ENCODE peak calls at places on chromosomes 16 and 17, in seven cellular contexts. One of them, this sample, is unnamed.

GRCh38 chr17:37842401-37842800 is 81.8 kb upstream of the TBC1D3K start:
- DNase-seq in aorta: no peak
- DNase-seq in HAP-1: no peak
- DNase-seq in effector memory CD4-positive, alpha-beta T cell: no peak
- DNase-seq in fibroblast of lung: no peak
- DNase-seq in astrocyte: no peak
- DNase-seq in keratinocyte: no peak
- DNase-seq in this sample: no peak

GRCh38 chr17:50688168-50688719 is 19.5 kb downstream of the ANKRD40 start:
- DNase-seq in aorta: peak; percentile 34
- DNase-seq in HAP-1: no peak
- DNase-seq in effector memory CD4-positive, alpha-beta T cell: no peak
- DNase-seq in fibroblast of lung: no peak
- DNase-seq in astrocyte: no peak
- DNase-seq in keratinocyte: no peak
- DNase-seq in this sample: no peak

GRCh38 chr17:4161560-4162221 is 18.7 kb downstream of the CYB5D2 start:
- DNase-seq in aorta: no peak
- DNase-seq in HAP-1: no peak
- DNase-seq in effector memory CD4-positive, alpha-beta T cell: no peak
- DNase-seq in fibroblast of lung: peak; percentile 34
- DNase-seq in astrocyte: no peak
- DNase-seq in keratinocyte: no peak
- DNase-seq in this sample: no peak

GRCh38 chr17:12118617-12119016 is 97.9 kb downstream of the MAP2K4 start:
- DNase-seq in aorta: no peak
- DNase-seq in HAP-1: no peak
- DNase-seq in effector memory CD4-positive, alpha-beta T cell: no peak
- DNase-seq in fibroblast of lung: no peak
- DNase-seq in astrocyte: no peak
- DNase-seq in keratinocyte: peak; percentile 4
- DNase-seq in this sample: no peak

GRCh38 chr17:36768355-36768754 is 167.0 kb downstream of the MRM1 start:
- DNase-seq in aorta: no peak
- DNase-seq in HAP-1: no peak
- DNase-seq in effector memory CD4-positive, alpha-beta T cell: no peak
- DNase-seq in fibroblast of lung: no peak
- DNase-seq in astrocyte: no peak
- DNase-seq in keratinocyte: no peak
- DNase-seq in this sample: no peak

GRCh38 chr17:5698959-5699358 is 114.7 kb upstream of the NLRP1 start:
- DNase-seq in aorta: no peak
- DNase-seq in HAP-1: no peak
- DNase-seq in effector memory CD4-positive, alpha-beta T cell: no peak
- DNase-seq in fibroblast of lung: no peak
- DNase-seq in astrocyte: no peak
- DNase-seq in keratinocyte: no peak
- DNase-seq in this sample: no peak

GRCh38 chr17:64496348-64496785 is 487 bp downstream of the POLG2 start:
- DNase-seq in aorta: no peak
- DNase-seq in HAP-1: peak; percentile 27
- DNase-seq in effector memory CD4-positive, alpha-beta T cell: no peak
- DNase-seq in fibroblast of lung: no peak
- DNase-seq in astrocyte: no peak
- DNase-seq in keratinocyte: no peak
- DNase-seq in this sample: no peak

GRCh38 chr16:47574091-47575054 is 113.2 kb downstream of the PHKB start:
- DNase-seq in aorta: no peak
- DNase-seq in HAP-1: no peak
- DNase-seq in effector memory CD4-positive, alpha-beta T cell: no peak
- DNase-seq in fibroblast of lung: peak; percentile 56
- DNase-seq in astrocyte: peak; percentile 77
- DNase-seq in keratinocyte: peak; percentile 44
- DNase-seq in this sample: no peak

GRCh38 chr17:29257756-29258155 is 11.1 kb downstream of the CRYBA1 start:
- DNase-seq in aorta: no peak
- DNase-seq in HAP-1: no peak
- DNase-seq in effector memory CD4-positive, alpha-beta T cell: no peak
- DNase-seq in fibroblast of lung: peak; percentile 79
- DNase-seq in astrocyte: no peak
- DNase-seq in keratinocyte: no peak
- DNase-seq in this sample: no peak

GRCh38 chr17:80802626-80803450 is 188.8 kb upstream of the CHMP6 start:
- DNase-seq in aorta: peak; percentile 12
- DNase-seq in HAP-1: no peak
- DNase-seq in effector memory CD4-positive, alpha-beta T cell: no peak
- DNase-seq in fibroblast of lung: no peak
- DNase-seq in astrocyte: no peak
- DNase-seq in keratinocyte: no peak
- DNase-seq in this sample: no peak

GRCh38 chr16:56915311-56916105 is 16.4 kb upstream of the HERPUD1 start:
- DNase-seq in aorta: no peak
- DNase-seq in HAP-1: no peak
- DNase-seq in effector memory CD4-positive, alpha-beta T cell: no peak
- DNase-seq in fibroblast of lung: peak; percentile 72
- DNase-seq in astrocyte: no peak
- DNase-seq in keratinocyte: no peak
- DNase-seq in this sample: no peak

GRCh38 chr17:76994237-76994637 is 126.0 kb downstream of the MGAT5B start:
- DNase-seq in aorta: no peak
- DNase-seq in HAP-1: peak; percentile 64
- DNase-seq in effector memory CD4-positive, alpha-beta T cell: no peak
- DNase-seq in fibroblast of lung: no peak
- DNase-seq in astrocyte: peak; percentile 14
- DNase-seq in keratinocyte: no peak
- DNase-seq in this sample: no peak

GRCh38 chr17:75869282-75870141 is 8.9 kb downstream of the TRIM47 start:
- DNase-seq in aorta: peak; percentile 81
- DNase-seq in HAP-1: no peak
- DNase-seq in effector memory CD4-positive, alpha-beta T cell: no peak
- DNase-seq in fibroblast of lung: peak; percentile 83
- DNase-seq in astrocyte: no peak
- DNase-seq in keratinocyte: no peak
- DNase-seq in this sample: no peak

GRCh38 chr17:43438626-43439529 is 40.1 kb downstream of the ARL4D start:
- DNase-seq in aorta: no peak
- DNase-seq in HAP-1: no peak
- DNase-seq in effector memory CD4-positive, alpha-beta T cell: no peak
- DNase-seq in fibroblast of lung: peak; percentile 39
- DNase-seq in astrocyte: no peak
- DNase-seq in keratinocyte: no peak
- DNase-seq in this sample: no peak

GRCh38 chr17:1275205-1275961 is 4.1 kb upstream of the TRARG1 start:
- DNase-seq in aorta: no peak
- DNase-seq in HAP-1: no peak
- DNase-seq in effector memory CD4-positive, alpha-beta T cell: no peak
- DNase-seq in fibroblast of lung: no peak
- DNase-seq in astrocyte: no peak
- DNase-seq in keratinocyte: no peak
- DNase-seq in this sample: no peak

DNA sequence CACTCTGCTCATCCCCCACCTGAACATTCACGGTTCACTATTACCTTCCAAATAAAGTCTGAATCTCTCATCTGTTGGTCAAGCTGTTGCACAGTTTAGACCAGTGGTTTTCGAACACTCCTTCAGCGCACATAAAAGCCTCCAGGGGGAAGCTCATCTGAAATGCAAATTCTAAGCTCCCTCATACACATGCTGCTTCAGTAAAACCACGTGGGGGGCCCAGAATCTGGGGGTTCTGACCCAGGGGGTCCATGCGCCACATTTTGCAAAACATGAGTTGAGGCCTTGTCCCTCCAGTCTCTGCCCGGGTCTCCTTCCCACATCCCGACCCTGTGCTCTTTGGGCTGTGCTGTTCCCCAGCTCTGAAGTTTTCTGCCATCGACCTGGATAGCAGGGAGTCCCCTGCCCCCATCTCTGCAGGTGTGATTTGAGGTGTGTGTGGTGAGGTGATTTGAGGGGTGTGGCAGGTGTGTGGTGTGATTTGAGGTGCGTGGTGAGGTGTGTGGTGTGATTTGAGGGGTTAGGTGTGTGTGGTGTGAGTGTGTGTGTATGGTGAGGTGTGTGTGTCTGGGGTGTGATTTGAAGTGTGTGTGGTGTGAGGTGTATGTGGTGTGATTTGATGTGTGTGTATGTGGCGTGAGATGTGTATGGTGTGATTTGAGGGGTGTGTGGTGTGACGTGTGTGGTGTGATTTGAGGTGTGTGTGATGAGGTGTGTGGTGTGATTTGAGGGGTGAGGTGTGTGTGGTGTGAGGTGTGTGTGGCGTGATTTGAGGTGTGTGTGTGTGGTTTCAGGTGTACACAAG is 4.8 kb upstream of the RAB37 start:
- DNase-seq in aorta: peak; percentile 34
- DNase-seq in HAP-1: no peak
- DNase-seq in effector memory CD4-positive, alpha-beta T cell: no peak
- DNase-seq in fibroblast of lung: no peak
- DNase-seq in astrocyte: no peak
- DNase-seq in keratinocyte: no peak
- DNase-seq in this sample: no peak
- H3K27me3 ChIP-seq in aorta: no peaks in the 10 kb centered on the region
- H3K27me3 ChIP-seq in HAP-1: peaks cover 14% of the 10 kb centered on the region
- H3K27me3 ChIP-seq in effector memory CD4-positive, alpha-beta T cell: no peaks in the 10 kb centered on the region
- H3K27me3 ChIP-seq in fibroblast of lung: peaks cover 2% of the 10 kb centered on the region
- H3K27me3 ChIP-seq in astrocyte: peaks cover 24% of the 10 kb centered on the region
- H3K27me3 ChIP-seq in keratinocyte: peaks cover 21% of the 10 kb centered on the region
- H3K27me3 ChIP-seq in this sample: peaks cover 21% of the 10 kb centered on the region

GRCh38 chr16:778909-779527 is 9.2 kb downstream of the RPUSD1 start:
- DNase-seq in aorta: no peak
- DNase-seq in HAP-1: no peak
- DNase-seq in effector memory CD4-positive, alpha-beta T cell: no peak
- DNase-seq in fibroblast of lung: no peak
- DNase-seq in astrocyte: no peak
- DNase-seq in keratinocyte: no peak
- DNase-seq in this sample: no peak

GRCh38 chr16:781346-782010 is 6.7 kb downstream of the RPUSD1 start:
- DNase-seq in aorta: no peak
- DNase-seq in HAP-1: no peak
- DNase-seq in effector memory CD4-positive, alpha-beta T cell: no peak
- DNase-seq in fibroblast of lung: no peak
- DNase-seq in astrocyte: no peak
- DNase-seq in keratinocyte: no peak
- DNase-seq in this sample: no peak

GRCh38 chr16:778447-778846 is 9.7 kb downstream of the RPUSD1 start:
- DNase-seq in aorta: no peak
- DNase-seq in HAP-1: no peak
- DNase-seq in effector memory CD4-positive, alpha-beta T cell: no peak
- DNase-seq in fibroblast of lung: no peak
- DNase-seq in astrocyte: no peak
- DNase-seq in keratinocyte: no peak
- DNase-seq in this sample: no peak

GRCh38 chr16:779561-779960 is 8.6 kb downstream of the RPUSD1 start:
- DNase-seq in aorta: no peak
- DNase-seq in HAP-1: no peak
- DNase-seq in effector memory CD4-positive, alpha-beta T cell: no peak
- DNase-seq in fibroblast of lung: no peak
- DNase-seq in astrocyte: no peak
- DNase-seq in keratinocyte: no peak
- DNase-seq in this sample: no peak

GRCh38 chr16:780296-780695 is 7.9 kb downstream of the RPUSD1 start:
- DNase-seq in aorta: no peak
- DNase-seq in HAP-1: no peak
- DNase-seq in effector memory CD4-positive, alpha-beta T cell: no peak
- DNase-seq in fibroblast of lung: no peak
- DNase-seq in astrocyte: no peak
- DNase-seq in keratinocyte: no peak
- DNase-seq in this sample: no peak
- H3K27me3 ChIP-seq in aorta: no peaks in the 10 kb centered on the region
- H3K27me3 ChIP-seq in HAP-1: peaks cover 20% of the 10 kb centered on the region
- H3K27me3 ChIP-seq in effector memory CD4-positive, alpha-beta T cell: no peaks in the 10 kb centered on the region
- H3K27me3 ChIP-seq in fibroblast of lung: no peaks in the 10 kb centered on the region
- H3K27me3 ChIP-seq in astrocyte: no peaks in the 10 kb centered on the region
- H3K27me3 ChIP-seq in keratinocyte: peaks cover 15% of the 10 kb centered on the region
- H3K27me3 ChIP-seq in this sample: no peaks in the 10 kb centered on the region

GRCh38 chr16:67716097-67716496 is 3.0 kb downstream of the GFOD2 start:
- DNase-seq in aorta: no peak
- DNase-seq in HAP-1: no peak
- DNase-seq in effector memory CD4-positive, alpha-beta T cell: no peak
- DNase-seq in fibroblast of lung: no peak
- DNase-seq in astrocyte: no peak
- DNase-seq in keratinocyte: no peak
- DNase-seq in this sample: no peak

GRCh38 chr16:67718668-67719047 is 458 bp downstream of the GFOD2 start:
- DNase-seq in aorta: no peak
- DNase-seq in HAP-1: peak; percentile 5
- DNase-seq in effector memory CD4-positive, alpha-beta T cell: no peak
- DNase-seq in fibroblast of lung: no peak
- DNase-seq in astrocyte: no peak
- DNase-seq in keratinocyte: no peak
- DNase-seq in this sample: no peak

GRCh38 chr16:67713647-67714273 is 5.4 kb downstream of the GFOD2 start:
- DNase-seq in aorta: no peak
- DNase-seq in HAP-1: no peak
- DNase-seq in effector memory CD4-positive, alpha-beta T cell: no peak
- DNase-seq in fibroblast of lung: no peak
- DNase-seq in astrocyte: no peak
- DNase-seq in keratinocyte: no peak
- DNase-seq in this sample: no peak

GRCh38 chr16:67719048-67719777 is at the start of gene GFOD2:
- DNase-seq in aorta: peak; percentile 98
- DNase-seq in HAP-1: peak; percentile 96
- DNase-seq in effector memory CD4-positive, alpha-beta T cell: peak; percentile 98
- DNase-seq in fibroblast of lung: peak; percentile 93
- DNase-seq in astrocyte: peak; percentile 70
- DNase-seq in keratinocyte: peak; percentile 82
- DNase-seq in this sample: peak; percentile 88

DNA sequence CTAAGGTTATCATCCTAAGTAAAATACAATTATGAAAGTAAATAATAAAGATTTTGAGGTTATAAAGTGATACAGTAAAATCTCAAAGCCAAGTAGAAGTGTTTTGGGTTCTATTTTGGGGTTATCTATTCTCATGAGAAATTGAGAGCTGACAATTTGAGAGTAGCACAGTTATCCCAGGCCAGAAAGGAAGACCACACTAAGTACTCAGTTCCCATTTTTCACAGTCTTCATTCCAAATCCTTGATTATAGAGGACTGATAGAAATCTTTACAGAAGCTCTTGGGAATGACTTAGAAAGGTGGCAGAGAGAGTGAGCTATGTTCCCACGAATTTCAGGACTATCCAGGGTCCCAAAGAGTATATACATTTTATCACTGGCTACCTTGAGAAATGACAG is 4.6 kb downstream of the GFOD2 start:
- DNase-seq in aorta: no peak
- DNase-seq in HAP-1: no peak
- DNase-seq in effector memory CD4-positive, alpha-beta T cell: no peak
- DNase-seq in fibroblast of lung: no peak
- DNase-seq in astrocyte: no peak
- DNase-seq in keratinocyte: no peak
- DNase-seq in this sample: no peak
- H3K27me3 ChIP-seq in aorta: no peaks in the 10 kb centered on the region
- H3K27me3 ChIP-seq in HAP-1: no peaks in the 10 kb centered on the region
- H3K27me3 ChIP-seq in effector memory CD4-positive, alpha-beta T cell: no peaks in the 10 kb centered on the region
- H3K27me3 ChIP-seq in fibroblast of lung: no peaks in the 10 kb centered on the region
- H3K27me3 ChIP-seq in astrocyte: no peaks in the 10 kb centered on the region
- H3K27me3 ChIP-seq in keratinocyte: no peaks in the 10 kb centered on the region
- H3K27me3 ChIP-seq in this sample: no peaks in the 10 kb centered on the region

DNA sequence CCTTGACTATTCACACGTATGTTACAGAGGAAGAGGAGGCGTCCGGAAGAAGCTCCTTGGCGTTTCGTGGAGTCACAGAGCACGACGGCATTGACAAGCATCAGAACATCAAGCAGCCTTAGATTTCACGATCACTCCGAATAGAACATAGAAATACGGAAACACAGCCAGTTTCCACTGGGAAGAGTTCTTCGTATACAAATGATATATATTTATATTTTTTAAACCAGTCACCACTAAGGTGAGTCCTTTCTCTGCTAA is 3.1 kb downstream of the CBLN1 start:
- DNase-seq in aorta: no peak
- DNase-seq in HAP-1: no peak
- DNase-seq in effector memory CD4-positive, alpha-beta T cell: no peak
- DNase-seq in fibroblast of lung: no peak
- DNase-seq in astrocyte: no peak
- DNase-seq in keratinocyte: no peak
- DNase-seq in this sample: no peak
- H3K27me3 ChIP-seq in aorta: no peaks in the 10 kb centered on the region
- H3K27me3 ChIP-seq in HAP-1: peaks cover 63% of the 10 kb centered on the region
- H3K27me3 ChIP-seq in effector memory CD4-positive, alpha-beta T cell: peaks cover 11% of the 10 kb centered on the region
- H3K27me3 ChIP-seq in fibroblast of lung: peaks cover 42% of the 10 kb centered on the region
- H3K27me3 ChIP-seq in astrocyte: peaks cover 65% of the 10 kb centered on the region
- H3K27me3 ChIP-seq in keratinocyte: peaks cover 93% of the 10 kb centered on the region
- H3K27me3 ChIP-seq in this sample: peaks cover 67% of the 10 kb centered on the region